ENCODE peak calls at places on chromosomes 6 and 20, in four cellular contexts. M is sciatic nerve; T is right cardiac atrium; V is CD4-positive, CD25-positive, alpha-beta regulatory T cell. J is an unnamed sample.

GRCh38 chr20:64109831-64110391 is 2.5 kb upstream of the NPBWR2 start:
- DNase-seq in M (peak; percentile 42), V (no peak), T (no peak), J (peak; percentile 21)

GRCh38 chr6:90483116-90483839 is 103.6 kb downstream of the MAP3K7 start:
- DNase-seq in V (no peak), M (no peak), T (no peak), J (no peak)

GRCh38 chr6:79538481-79538971 is 1.3 kb upstream of the LCA5 start:
- DNase-seq in M (no peak), V (no peak), T (no peak), J (no peak)

GRCh38 chr6:4225207-4225872 is 90.0 kb upstream of the ECI2 start:
- DNase-seq in V (no peak), M (no peak), T (no peak), J (no peak)

GRCh38 chr6:89122625-89123024 is 4.8 kb upstream of the SRSF12 start:
- DNase-seq in T (no peak), M (no peak), V (peak; percentile 34), J (no peak)

GRCh38 chr6:21586760-21587181 is 6.8 kb upstream of the SOX4 start:
- DNase-seq in V (no peak), M (no peak), T (no peak), J (no peak)

GRCh38 chr6:16600026-16600425 is 161.2 kb downstream of the ATXN1 start:
- DNase-seq in V (no peak), M (no peak), T (no peak), J (no peak)

GRCh38 chr20:5073154-5074049 is 46.4 kb downstream of the PCNA start:
- DNase-seq in V (no peak), T (peak; percentile 93), M (peak; percentile 87), J (peak; percentile 94)

GRCh38 chr6:106979435-106979884 is 4.9 kb upstream of the CD24 start:
- DNase-seq in T (peak; percentile 78), V (peak; percentile 80), M (peak; percentile 90), J (peak; percentile 89)

GRCh38 chr6:108559884-108560462 is 744 bp upstream of the FOXO3 start:
- DNase-seq in M (peak; percentile 79), V (no peak), T (peak; percentile 65), J (no peak)

GRCh38 chr20:61521680-61522420 is 269.8 kb downstream of the CDH4 start:
- DNase-seq in M (no peak), T (no peak), V (no peak), J (no peak)

GRCh38 chr20:1327241-1327653 is 1.7 kb downstream of the SDCBP2 start:
- DNase-seq in M (peak; percentile 56), V (peak; percentile 31), T (peak; percentile 51), J (no peak)

GRCh38 chr6:12555781-12556180 is 160.8 kb upstream of the PHACTR1 start:
- DNase-seq in V (no peak), M (no peak), T (no peak), J (no peak)

GRCh38 chr6:71489736-71490135 is 201.1 kb downstream of the OGFRL1 start:
- DNase-seq in M (no peak), V (no peak), T (no peak), J (no peak)

GRCh38 chr6:64217721-64218603 is 582.4 kb downstream of the PHF3 start:
- DNase-seq in M (no peak), T (no peak), V (no peak), J (no peak)

GRCh38 chr6:41577865-41578713 is 31.9 kb downstream of the FOXP4 start:
- DNase-seq in V (no peak), T (no peak), M (no peak), J (peak; percentile 43)

GRCh38 chr20:3233991-3234498 is 4.9 kb downstream of the SLC4A11 start:
- DNase-seq in T (no peak), V (no peak), M (no peak), J (no peak)

GRCh38 chr20:32906871-32907495 is 48.3 kb downstream of the EFCAB8 start:
- DNase-seq in V (no peak), T (no peak), M (no peak), J (no peak)

GRCh38 chr6:25132934-25133333 is 146.2 kb upstream of the CARMIL1 start:
- DNase-seq in T (no peak), M (no peak), V (peak; percentile 44), J (no peak)

GRCh38 chr6:161134550-161135298 is 139.1 kb downstream of the AGPAT4 start:
- DNase-seq in V (no peak), M (no peak), T (no peak), J (no peak)

GRCh38 chr6:54053893-54054391 is 57.3 kb upstream of the MLIP start:
- DNase-seq in M (no peak), T (no peak), V (no peak), J (no peak)

GRCh38 chr6:117555882-117556498 is 46.3 kb downstream of the GOPC start:
- DNase-seq in M (peak; percentile 67), V (peak; percentile 51), T (peak; percentile 16), J (no peak)

GRCh38 chr6:46366190-46366900 is 124.9 kb downstream of the RCAN2 start:
- DNase-seq in T (no peak), M (no peak), V (no peak), J (no peak)

GRCh38 chr6:18352001-18352400 is 35.1 kb upstream of the RNF144B start:
- DNase-seq in V (no peak), T (no peak), M (no peak), J (no peak)

GRCh38 chr6:158938220-158938619 is 61.8 kb downstream of the RSPH3 start:
- DNase-seq in T (no peak), V (no peak), M (no peak), J (no peak)